ENCODE peak calls at places on chromosome 6, in ten cellular contexts. D is HepG2, P is K562, B is breast epithelium, I is spleen, K is HCT116, G is endothelial cell of umbilical vein, A is transverse colon, Z is sigmoid colon, T is SK-N-SH. J is an unnamed sample. For H3K36me3, the result is how much of the 10 kb centered on the place peaks cover.

GRCh38 chr6:50720623-50721022 is 7.3 kb downstream of the TFAP2D start:
- DNase-seq in D (no peak), P (peak), B (no peak), I (no peak), K (no peak), G (peak), A (no peak), Z (no peak), T (no peak), J (no peak)

GRCh38 chr6:165937564-165938358 is 229.9 kb downstream of the TBXT start:
- DNase-seq in D (no peak), P (no peak), B (no peak), I (no peak), K (no peak), G (no peak), A (no peak), Z (no peak), T (no peak), J (no peak)

GRCh38 chr6:127515234-127515793 is 3.8 kb downstream of the MTCL3 start:
- DNase-seq in D (no peak), P (no peak), B (no peak), I (no peak), K (no peak), G (no peak), A (no peak), Z (no peak), T (peak), J (no peak)

GRCh38 chr6:166720859-166721258 is 93.8 kb upstream of the RPS6KA2 start:
- DNase-seq in D (no peak), P (no peak), B (no peak), I (no peak), K (no peak), G (no peak), A (no peak), Z (no peak), T (no peak), J (no peak)

GRCh38 chr6:44263357-44264100 is 1.8 kb downstream of the NFKBIE start:
- DNase-seq in D (no peak), P (no peak), B (no peak), I (peak), K (no peak), G (peak), A (peak), Z (no peak), T (no peak), J (no peak)

GRCh38 chr6:134437376-134437775 is 119.5 kb upstream of the SGK1 start:
- DNase-seq in D (no peak), P (peak), B (no peak), I (no peak), K (no peak), G (peak), A (peak), Z (no peak), T (no peak), J (no peak)

GRCh38 chr6:98924647-98925046 is 23.1 kb downstream of the FBXL4 start:
- DNase-seq in D (no peak), P (no peak), B (no peak), I (no peak), K (no peak), G (no peak), A (no peak), Z (no peak), T (no peak), J (no peak)

GRCh38 chr6:25954756-25955155 is 7.8 kb upstream of the TRIM38 start:
- DNase-seq in D (no peak), P (no peak), B (no peak), I (no peak), K (no peak), G (no peak), A (no peak), Z (no peak), T (no peak), J (no peak)

GRCh38 chr6:143271024-143271423 is 179.5 kb downstream of the ADAT2 start:
- DNase-seq in D (peak), P (no peak), B (no peak), I (no peak), K (no peak), G (no peak), A (no peak), Z (no peak), T (peak), J (no peak)

GRCh38 chr6:85113934-85114582 is 335.8 kb upstream of the NT5E start:
- DNase-seq in D (no peak), P (no peak), B (no peak), I (no peak), K (no peak), G (no peak), A (no peak), Z (peak), T (no peak), J (no peak)

GRCh38 chr6:18978330-18979128 is 591.4 kb downstream of the RNF144B start:
- DNase-seq in D (peak), P (no peak), B (no peak), I (no peak), K (no peak), G (no peak), A (no peak), Z (no peak), T (no peak), J (no peak)

GRCh38 chr6:33985947-33986346 is 159.9 kb downstream of the GRM4 start:
- DNase-seq in D (no peak), P (no peak), B (no peak), I (peak), K (no peak), G (no peak), A (no peak), Z (no peak), T (no peak), J (no peak)

GRCh38 chr6:40308533-40309306 is 278.4 kb downstream of the LRFN2 start:
- DNase-seq in D (peak), P (peak), B (no peak), I (peak), K (peak), G (peak), A (peak), Z (no peak), T (peak), J (peak)

GRCh38 chr6:144063744-144064401 is 31.5 kb downstream of the SF3B5 start:
- DNase-seq in D (peak), P (peak), B (peak), I (peak), K (peak), G (peak), A (peak), Z (peak), T (peak), J (no peak)

GRCh38 chr6:71386215-71386614 is 97.6 kb downstream of the OGFRL1 start:
- DNase-seq in D (no peak), P (no peak), B (no peak), I (no peak), K (no peak), G (peak), A (no peak), Z (no peak), T (no peak), J (no peak)

GRCh38 chr6:34425498-34426410 is at the start of gene RPS10:
- DNase-seq in D (peak), P (peak), B (peak), I (peak), K (peak), G (peak), A (peak), Z (peak), T (peak), J (peak)

GRCh38 chr6:100370265-100370664 is 94.5 kb downstream of the SIM1 start:
- DNase-seq in D (no peak), P (peak), B (no peak), I (no peak), K (no peak), G (no peak), A (no peak), Z (no peak), T (no peak), J (no peak)

GRCh38 chr6:46044876-46045617 is 29.4 kb upstream of the CLIC5 start:
- DNase-seq in D (no peak), P (no peak), B (peak), I (no peak), K (peak), G (peak), A (no peak), Z (no peak), T (no peak), J (no peak)

GRCh38 chr6:128397996-128398395 is 122.4 kb downstream of the PTPRK start:
- DNase-seq in D (no peak), P (no peak), B (no peak), I (no peak), K (no peak), G (no peak), A (no peak), Z (no peak), T (no peak), J (no peak)

GRCh38 chr6:41581381-41581991 is 35.3 kb downstream of the FOXP4 start:
- DNase-seq in D (no peak), P (no peak), B (no peak), I (no peak), K (peak), G (peak), A (no peak), Z (peak), T (peak), J (no peak)

GRCh38 chr6:27178001-27178730 is 69.3 kb upstream of the PRSS16 start:
- DNase-seq in D (peak), P (no peak), B (peak), I (no peak), K (peak), G (peak), A (peak), Z (peak), T (peak), J (no peak)

GRCh38 chr6:148520109-148520841 is 177.6 kb downstream of the SASH1 start:
- DNase-seq in D (no peak), P (no peak), B (no peak), I (peak), K (no peak), G (no peak), A (no peak), Z (no peak), T (no peak), J (no peak)

GRCh38 chr6:104540743-104541142 is 319.0 kb downstream of the HACE1 start:
- DNase-seq in D (no peak), P (no peak), B (no peak), I (no peak), K (no peak), G (no peak), A (no peak), Z (no peak), T (no peak), J (no peak)

GRCh38 chr6:25006565-25007001 is 70.8 kb upstream of the RIPOR2 start:
- DNase-seq in D (no peak), P (no peak), B (peak), I (peak), K (peak), G (peak), A (peak), Z (peak), T (no peak), J (no peak)

GRCh38 chr6:160679402-160679769 is 15.3 kb upstream of the LPA start:
- DNase-seq in D (no peak), P (peak), B (no peak), I (no peak), K (no peak), G (no peak), A (no peak), Z (no peak), T (peak), J (no peak)

GRCh38 chr6:52994789-52995078 is 350 bp downstream of the GSTA4 start:
- DNase-seq in D (no peak), P (peak), B (peak), I (peak), K (no peak), G (no peak), A (peak), Z (peak), T (peak), J (no peak)

GRCh38 chr6:43469947-43470346 is 7.4 kb upstream of the TJAP1 start:
- DNase-seq in D (no peak), P (no peak), B (no peak), I (no peak), K (no peak), G (no peak), A (no peak), Z (no peak), T (no peak), J (no peak)

GRCh38 chr6:167543602-167544506 is 219.0 kb downstream of the TTLL2 start:
- DNase-seq in D (no peak), P (no peak), B (no peak), I (no peak), K (no peak), G (peak), A (peak), Z (peak), T (no peak), J (no peak)

GRCh38 chr6:16001158-16001557 is 127.7 kb upstream of the MYLIP start:
- DNase-seq in D (no peak), P (peak), B (no peak), I (no peak), K (no peak), G (no peak), A (no peak), Z (no peak), T (no peak), J (no peak)

GRCh38 chr6:157030756-157031155 is 253.6 kb downstream of the ARID1B start:
- DNase-seq in D (no peak), P (no peak), B (no peak), I (no peak), K (no peak), G (no peak), A (no peak), Z (no peak), T (no peak), J (no peak)

GRCh38 chr6:135087403-135087802 is 32.8 kb upstream of the HBS1L start:
- DNase-seq in D (peak), P (no peak), B (no peak), I (no peak), K (no peak), G (no peak), A (no peak), Z (no peak), T (no peak), J (no peak)

GRCh38 chr6:37566209-37566859 is 66.6 kb upstream of the CCDC167 start:
- DNase-seq in D (no peak), P (peak), B (no peak), I (peak), K (no peak), G (peak), A (peak), Z (no peak), T (peak), J (no peak)

GRCh38 chr6:101502818-101503217 is 109.3 kb downstream of the GRIK2 start:
- DNase-seq in D (no peak), P (no peak), B (no peak), I (no peak), K (no peak), G (no peak), A (no peak), Z (no peak), T (no peak), J (no peak)

GRCh38 chr6:41647061-41647511 is 8.8 kb downstream of the MDFI start:
- DNase-seq in D (no peak), P (no peak), B (no peak), I (no peak), K (no peak), G (no peak), A (no peak), Z (no peak), T (no peak), J (no peak)

GRCh38 chr6:6688283-6688682 is 99.8 kb downstream of the LY86 start:
- DNase-seq in D (peak), P (no peak), B (no peak), I (no peak), K (no peak), G (peak), A (no peak), Z (no peak), T (no peak), J (no peak)

DNA sequence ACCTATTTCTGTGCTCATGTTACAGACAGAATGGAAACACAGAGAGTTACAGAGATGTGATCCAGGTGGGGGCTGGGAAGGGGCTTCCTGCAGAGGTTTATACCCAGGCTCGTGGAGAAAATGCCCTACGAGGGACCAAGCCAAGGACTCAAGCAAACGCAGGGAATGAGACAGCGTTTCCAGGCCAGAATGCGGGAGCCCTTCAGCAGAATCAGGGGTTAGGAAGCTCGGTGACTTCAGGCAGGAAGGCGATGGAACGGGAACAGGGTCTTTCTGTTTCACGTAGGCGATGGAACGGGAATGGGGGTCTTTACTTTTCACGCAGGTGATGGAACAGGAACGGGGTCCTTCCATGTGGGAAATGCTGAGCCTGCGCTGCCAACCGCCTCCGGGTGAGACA is 82.6 kb downstream of the THBS2 start:
- DNase-seq in D (no peak), P (no peak), B (no peak), I (no peak), K (no peak), G (no peak), A (no peak), Z (no peak), T (no peak), J (no peak)
- H3K36me3 ChIP-seq in D (under half), P (under half), B (under half), I (under half), K (under half), G (under half), A (under half), Z (under half), T (under half), J (under half)

GRCh38 chr6:145245119-145245518 is 490.2 kb downstream of the EPM2A start:
- DNase-seq in D (no peak), P (no peak), B (no peak), I (no peak), K (no peak), G (no peak), A (no peak), Z (no peak), T (no peak), J (no peak)
- TF ChIP-seq POLR2AphosphoS5 in D (no peak), P (no peak), B (no peak), I (no peak), K (no peak), G (no peak), A (no peak), Z (no peak), T (no peak), J (no peak)

GRCh38 chr6:10558575-10558974 is 37.4 kb downstream of the GCNT2 start:
- DNase-seq in D (no peak), P (no peak), B (peak), I (no peak), K (no peak), G (peak), A (peak), Z (peak), T (peak), J (no peak)

GRCh38 chr6:10561566-10562088 is 40.5 kb downstream of the GCNT2 start:
- DNase-seq in D (no peak), P (no peak), B (no peak), I (no peak), K (no peak), G (peak), A (no peak), Z (no peak), T (no peak), J (no peak)

GRCh38 chr6:10556496-10557391 is 35.6 kb downstream of the GCNT2 start:
- DNase-seq in D (no peak), P (no peak), B (no peak), I (no peak), K (no peak), G (peak), A (no peak), Z (no peak), T (no peak), J (no peak)

GRCh38 chr6:10557886-10558285 is 36.7 kb downstream of the GCNT2 start:
- DNase-seq in D (no peak), P (no peak), B (no peak), I (no peak), K (no peak), G (no peak), A (no peak), Z (no peak), T (no peak), J (no peak)

DNA sequence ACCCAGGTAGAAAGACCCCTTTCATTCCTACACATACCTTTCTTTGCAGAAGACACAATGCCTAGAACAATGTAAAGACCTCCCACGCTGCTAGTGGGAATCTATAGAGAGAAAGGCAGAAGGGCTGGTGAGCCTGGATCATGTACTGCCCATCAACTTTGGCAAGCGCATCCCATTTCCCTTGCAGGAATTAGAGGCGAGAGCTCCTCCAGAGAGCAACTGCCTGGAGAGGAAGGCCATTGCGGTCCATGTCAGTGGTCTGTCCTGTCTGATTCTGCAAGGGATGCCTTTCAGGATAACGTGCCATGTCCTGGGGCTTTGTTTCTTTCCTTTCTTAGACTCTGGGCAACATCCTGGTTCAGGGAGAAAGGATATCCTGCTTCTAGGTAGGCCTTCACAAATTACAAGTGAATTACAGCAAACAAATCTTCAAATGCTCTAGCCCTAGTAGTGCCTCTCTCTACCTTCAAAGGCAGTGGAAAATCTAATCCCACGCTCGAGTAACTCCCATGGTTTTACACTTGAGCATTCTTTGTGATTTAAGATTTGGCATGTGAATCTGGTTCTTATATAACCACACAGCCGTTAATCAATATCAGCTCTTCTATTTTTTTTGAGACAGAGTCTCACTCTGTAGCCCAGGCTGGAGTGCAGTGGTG is 38.5 kb downstream of the GCNT2 start:
- DNase-seq in D (no peak), P (no peak), B (no peak), I (no peak), K (no peak), G (peak), A (no peak), Z (no peak), T (no peak), J (no peak)
- H3K4me3 ChIP-seq in D (no peak), P (no peak), B (no peak), I (no peak), K (no peak), G (no peak), A (no peak), Z (peak), T (no peak), J (no peak)

GRCh38 chr6:89680150-89680549 is 41.6 kb upstream of the LYRM2 start:
- DNase-seq in D (no peak), P (no peak), B (no peak), I (no peak), K (no peak), G (peak), A (no peak), Z (no peak), T (no peak), J (no peak)
- H3K36me3 ChIP-seq in D (half or more), P (half or more), B (under half), I (half or more), K (half or more), G (under half), A (under half), Z (under half), T (under half), J (half or more)

DNA sequence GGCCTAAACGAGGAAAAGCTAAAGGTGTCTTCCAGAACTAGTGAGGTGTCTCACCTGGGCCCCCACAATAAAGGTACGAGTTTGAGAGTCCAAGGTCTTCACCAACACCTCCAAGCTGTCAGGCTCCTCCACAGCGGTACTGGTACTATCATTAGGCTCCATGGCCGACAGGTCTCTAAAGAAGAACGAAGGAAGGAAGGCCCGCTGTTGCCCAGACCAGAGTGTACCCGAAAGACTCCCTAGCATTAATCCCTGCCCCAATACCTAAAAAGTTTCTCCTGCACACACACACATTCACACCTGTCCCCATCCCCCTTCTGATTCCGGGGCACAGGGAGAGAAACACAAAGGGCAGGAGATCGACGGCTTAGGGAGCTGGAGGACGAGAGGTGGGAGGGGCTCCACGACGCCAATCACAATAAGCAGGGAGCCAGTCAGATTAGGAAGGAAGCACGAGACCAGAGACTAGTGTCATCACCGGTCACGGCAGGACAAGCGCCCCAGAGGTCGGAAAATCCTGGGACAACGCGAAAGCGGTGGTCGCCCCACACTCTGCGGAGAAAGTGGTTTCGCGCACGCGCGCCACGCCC is 764 bp downstream of the BAG6 start:
- DNase-seq in D (peak), P (no peak), B (peak), I (no peak), K (peak), G (peak), A (peak), Z (peak), T (peak), J (no peak)
- TF ChIP-seq POLR2AphosphoS5 in D (no peak), P (no peak), B (no peak), I (no peak), K (no peak), G (no peak), A (peak), Z (peak), T (no peak), J (no peak)

DNA sequence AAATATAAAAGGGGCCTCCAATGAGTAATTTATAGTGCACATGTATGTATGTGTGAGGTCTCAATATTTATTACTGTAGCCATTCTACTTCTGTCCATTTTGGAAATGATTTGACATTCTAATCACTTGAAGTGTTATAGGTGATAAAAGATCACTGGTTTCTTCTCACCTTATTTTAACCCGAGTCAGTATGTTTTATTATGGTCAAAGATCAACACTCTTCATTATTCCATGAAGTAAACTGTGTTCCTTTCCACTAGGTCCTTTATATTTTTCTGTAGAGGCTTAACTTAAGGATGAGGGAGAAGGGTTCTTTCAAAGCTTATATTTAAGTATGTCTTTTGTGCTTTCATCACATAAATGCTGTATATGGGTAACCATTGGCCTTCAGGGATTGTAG is 47.2 kb downstream of the FAM83B start:
- DNase-seq in D (no peak), P (no peak), B (no peak), I (no peak), K (no peak), G (no peak), A (no peak), Z (no peak), T (no peak), J (no peak)
- H3K4me3 ChIP-seq in D (no peak), P (no peak), B (no peak), I (no peak), K (no peak), G (no peak), A (no peak), Z (no peak), T (no peak), J (no peak)

J was measured in SK-N-MC.